ENCODE peak calls at places on chromosomes 1 and 21, in four cellular contexts. One of them, this sample, is unnamed.
A peak's percentile ranks its signal among the peaks of the same experiment; 100 is the strongest.

GRCh38 chr1:173414539-173414938 is 62.6 kb upstream of the PRDX6 start:
- DNase-seq in K562: no peak
- DNase-seq in HepG2: no peak
- DNase-seq in HCT116: no peak
- DNase-seq in this sample: no peak

GRCh38 chr1:207952617-207953542 is 42.0 kb upstream of the CD34 start:
- DNase-seq in HepG2: no peak
- DNase-seq in HCT116: no peak
- DNase-seq in K562: no peak
- DNase-seq in this sample: no peak

GRCh38 chr1:12617901-12618660 is at the start of gene DHRS3:
- DNase-seq in HCT116: peak; percentile 61
- DNase-seq in K562: peak; percentile 91
- DNase-seq in HepG2: peak; percentile 83
- DNase-seq in this sample: no peak

GRCh38 chr1:112501810-112502641 is 6.7 kb upstream of the WNT2B start:
- DNase-seq in HCT116: no peak
- DNase-seq in K562: peak; percentile 58
- DNase-seq in HepG2: peak; percentile 7
- DNase-seq in this sample: peak; percentile 24

GRCh38 chr1:44842763-44843655 is at the start of gene PTCH2:
- DNase-seq in HCT116: no peak
- DNase-seq in K562: peak; percentile 91
- DNase-seq in HepG2: peak; percentile 55
- DNase-seq in this sample: no peak

GRCh38 chr21:42179316-42179715 is 39.6 kb upstream of the ABCG1 start:
- DNase-seq in HepG2: no peak
- DNase-seq in K562: no peak
- DNase-seq in HCT116: no peak
- DNase-seq in this sample: no peak

GRCh38 chr1:201213106-201213770 is 22.6 kb downstream of the IGFN1 start:
- DNase-seq in HepG2: no peak
- DNase-seq in HCT116: no peak
- DNase-seq in K562: no peak
- DNase-seq in this sample: no peak

GRCh38 chr1:183306317-183307042 is 111.7 kb downstream of the NMNAT2 start:
- DNase-seq in HCT116: no peak
- DNase-seq in K562: peak; percentile 26
- DNase-seq in HepG2: peak; percentile 39
- DNase-seq in this sample: no peak

GRCh38 chr1:164703415-164703814 is 144.4 kb downstream of the PBX1 start:
- DNase-seq in K562: peak; percentile 35
- DNase-seq in HCT116: no peak
- DNase-seq in HepG2: no peak
- DNase-seq in this sample: no peak

GRCh38 chr1:215132156-215132555 is 49.6 kb downstream of the KCNK2 start:
- DNase-seq in HCT116: no peak
- DNase-seq in HepG2: no peak
- DNase-seq in K562: no peak
- DNase-seq in this sample: no peak

GRCh38 chr1:81226603-81226928 is 574.2 kb upstream of the ADGRL2 start:
- DNase-seq in K562: no peak
- DNase-seq in HepG2: no peak
- DNase-seq in HCT116: no peak
- DNase-seq in this sample: no peak

GRCh38 chr1:5901841-5902240 is 90.4 kb downstream of the NPHP4 start:
- DNase-seq in K562: no peak
- DNase-seq in HepG2: no peak
- DNase-seq in HCT116: no peak
- DNase-seq in this sample: no peak

GRCh38 chr1:153565529-153566374 is at the start of gene S100A2:
- DNase-seq in HepG2: peak; percentile 40
- DNase-seq in K562: no peak
- DNase-seq in HCT116: peak; percentile 92
- DNase-seq in this sample: peak; percentile 85

DNA sequence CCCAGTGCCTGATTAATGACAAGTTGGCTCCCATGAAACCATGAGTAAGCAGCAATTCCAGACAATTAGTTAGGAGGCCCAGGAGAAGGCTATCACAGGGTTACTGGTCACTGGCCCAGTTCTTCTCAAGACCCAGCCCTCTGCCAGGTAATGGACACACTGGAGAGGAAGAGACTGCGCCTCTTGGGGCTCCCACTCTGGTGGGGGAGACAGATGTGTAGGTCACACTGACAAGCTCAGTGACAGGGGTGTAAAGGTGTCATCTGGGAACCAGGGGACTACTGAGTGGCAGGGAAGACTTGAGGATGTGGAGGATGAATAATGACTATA is 4.9 kb downstream of the HPCA start:
- DNase-seq in HCT116: no peak
- DNase-seq in K562: no peak
- DNase-seq in HepG2: no peak
- DNase-seq in this sample: no peak
- TF ChIP-seq CTCF in HCT116: no peak
- TF ChIP-seq CTCF in K562: no peak
- TF ChIP-seq CTCF in HepG2: no peak
- TF ChIP-seq CTCF in this sample: no peak

DNA sequence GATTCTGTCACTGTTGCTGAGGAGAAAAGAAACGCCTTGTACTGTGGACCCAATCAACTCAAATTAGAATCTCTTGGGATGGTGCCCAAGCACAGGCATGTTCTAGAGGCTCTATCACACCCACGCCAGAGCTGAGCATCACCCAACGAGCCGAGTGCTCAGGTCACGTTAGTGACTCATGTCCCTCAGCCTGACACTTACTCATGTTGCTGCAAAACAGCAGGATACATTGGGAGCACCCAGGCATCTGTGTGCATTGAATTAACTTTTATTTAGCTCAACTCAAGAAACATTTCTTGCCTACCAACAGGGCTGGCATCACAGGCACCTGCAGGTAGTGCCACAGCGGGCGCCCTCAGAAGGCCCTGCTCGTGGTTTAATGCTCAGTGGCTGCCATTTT is 149.8 kb downstream of the ETS2 start:
- DNase-seq in HCT116: no peak
- DNase-seq in K562: no peak
- DNase-seq in HepG2: no peak
- DNase-seq in this sample: no peak
- TF ChIP-seq TCF7L2 in HCT116: no peak
- TF ChIP-seq TCF7L2 in K562: no peak
- TF ChIP-seq TCF7L2 in HepG2: no peak
- TF ChIP-seq TCF7L2 in this sample: no peak

GRCh38 chr1:174877208-174877673 is 122.5 kb upstream of the CACYBP start:
- DNase-seq in HepG2: no peak
- DNase-seq in HCT116: no peak
- DNase-seq in K562: peak; percentile 62
- DNase-seq in this sample: no peak

GRCh38 chr1:174871886-174872285 is 127.9 kb upstream of the CACYBP start:
- DNase-seq in HCT116: no peak
- DNase-seq in HepG2: no peak
- DNase-seq in K562: no peak
- DNase-seq in this sample: no peak

GRCh38 chr1:174872615-174873058 is 127.1 kb upstream of the CACYBP start:
- DNase-seq in HCT116: no peak
- DNase-seq in K562: peak; percentile 78
- DNase-seq in HepG2: no peak
- DNase-seq in this sample: no peak

GRCh38 chr1:174874337-174875053 is 125.3 kb upstream of the CACYBP start:
- DNase-seq in HepG2: no peak
- DNase-seq in K562: no peak
- DNase-seq in HCT116: no peak
- DNase-seq in this sample: no peak

GRCh38 chr1:174875306-174875705 is 124.4 kb upstream of the CACYBP start:
- DNase-seq in HCT116: no peak
- DNase-seq in K562: peak; percentile 28
- DNase-seq in HepG2: peak; percentile 49
- DNase-seq in this sample: no peak
- TF ChIP-seq POLR2AphosphoS5 in HCT116: no peak
- TF ChIP-seq POLR2AphosphoS5 in K562: no peak
- TF ChIP-seq POLR2AphosphoS5 in HepG2: no peak
- TF ChIP-seq POLR2AphosphoS5 in this sample: no peak

GRCh38 chr1:226657788-226658537 is 81.1 kb downstream of the ITPKB start:
- DNase-seq in HCT116: no peak
- DNase-seq in K562: no peak
- DNase-seq in HepG2: no peak
- DNase-seq in this sample: no peak
- TF ChIP-seq CTCF in HCT116: no peak
- TF ChIP-seq CTCF in K562: no peak
- TF ChIP-seq CTCF in HepG2: no peak
- TF ChIP-seq CTCF in this sample: no peak

GRCh38 chr1:206924549-206925115 is 2.9 kb upstream of the FCMR start:
- DNase-seq in HCT116: no peak
- DNase-seq in HepG2: no peak
- DNase-seq in K562: no peak
- DNase-seq in this sample: no peak

GRCh38 chr1:206923961-206924548 is 2.3 kb upstream of the FCMR start:
- DNase-seq in HepG2: no peak
- DNase-seq in HCT116: no peak
- DNase-seq in K562: no peak
- DNase-seq in this sample: no peak

GRCh38 chr1:206926286-206926685 is 4.5 kb upstream of the FCMR start:
- DNase-seq in K562: no peak
- DNase-seq in HCT116: no peak
- DNase-seq in HepG2: no peak
- DNase-seq in this sample: no peak

GRCh38 chr1:206923009-206923960 is 1.5 kb upstream of the FCMR start:
- DNase-seq in K562: no peak
- DNase-seq in HepG2: no peak
- DNase-seq in HCT116: no peak
- DNase-seq in this sample: no peak

DNA sequence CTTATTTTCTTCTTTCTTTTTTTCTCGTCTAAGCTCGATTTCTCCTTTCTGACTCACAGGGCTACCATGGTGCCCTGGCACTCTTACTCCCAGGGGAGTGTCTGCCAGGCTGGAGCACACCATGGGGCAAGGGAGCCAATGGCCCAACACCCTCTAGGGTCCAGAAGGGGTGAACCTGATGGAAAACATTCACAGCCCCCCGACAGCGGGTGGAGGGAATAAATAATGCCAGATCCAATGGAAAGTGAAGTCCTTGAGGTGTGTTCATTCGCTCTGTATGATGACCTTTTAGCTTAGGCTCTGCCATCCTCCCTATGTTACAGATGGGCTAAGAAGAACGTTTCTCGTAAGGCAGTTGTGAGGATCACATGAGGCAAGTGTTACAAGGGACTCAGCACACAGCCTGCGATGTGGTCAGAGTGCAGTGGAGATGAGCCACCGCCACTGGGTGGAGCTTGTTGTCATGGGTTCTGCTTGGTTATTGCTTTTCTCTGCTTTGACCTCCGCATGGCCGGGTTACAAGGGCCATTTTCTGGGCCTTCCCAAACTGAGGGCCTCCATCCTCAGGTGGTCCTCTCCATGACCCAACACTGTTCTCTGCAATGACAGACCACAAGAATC is 3.5 kb upstream of the FCMR start:
- DNase-seq in K562: peak; percentile 67
- DNase-seq in HCT116: no peak
- DNase-seq in HepG2: peak; percentile 38
- DNase-seq in this sample: no peak
- TF ChIP-seq TCF7L2 in K562: no peak
- TF ChIP-seq TCF7L2 in HCT116: no peak
- TF ChIP-seq TCF7L2 in HepG2: no peak
- TF ChIP-seq TCF7L2 in this sample: no peak

GRCh38 chr1:150151291-150152181 is 1.8 kb downstream of the PLEKHO1 start:
- DNase-seq in K562: peak; percentile 12
- DNase-seq in HepG2: no peak
- DNase-seq in HCT116: no peak
- DNase-seq in this sample: no peak

GRCh38 chr1:150148834-150149489 is 754 bp upstream of the PLEKHO1 start:
- DNase-seq in HepG2: no peak
- DNase-seq in HCT116: no peak
- DNase-seq in K562: peak; percentile 6
- DNase-seq in this sample: no peak

GRCh38 chr1:150152182-150152536 is 2.4 kb downstream of the PLEKHO1 start:
- DNase-seq in K562: no peak
- DNase-seq in HepG2: no peak
- DNase-seq in HCT116: no peak
- DNase-seq in this sample: no peak

GRCh38 chr1:150149490-150150453 is at the start of gene PLEKHO1:
- DNase-seq in HepG2: peak; percentile 27
- DNase-seq in K562: peak; percentile 80
- DNase-seq in HCT116: no peak
- DNase-seq in this sample: no peak

DNA sequence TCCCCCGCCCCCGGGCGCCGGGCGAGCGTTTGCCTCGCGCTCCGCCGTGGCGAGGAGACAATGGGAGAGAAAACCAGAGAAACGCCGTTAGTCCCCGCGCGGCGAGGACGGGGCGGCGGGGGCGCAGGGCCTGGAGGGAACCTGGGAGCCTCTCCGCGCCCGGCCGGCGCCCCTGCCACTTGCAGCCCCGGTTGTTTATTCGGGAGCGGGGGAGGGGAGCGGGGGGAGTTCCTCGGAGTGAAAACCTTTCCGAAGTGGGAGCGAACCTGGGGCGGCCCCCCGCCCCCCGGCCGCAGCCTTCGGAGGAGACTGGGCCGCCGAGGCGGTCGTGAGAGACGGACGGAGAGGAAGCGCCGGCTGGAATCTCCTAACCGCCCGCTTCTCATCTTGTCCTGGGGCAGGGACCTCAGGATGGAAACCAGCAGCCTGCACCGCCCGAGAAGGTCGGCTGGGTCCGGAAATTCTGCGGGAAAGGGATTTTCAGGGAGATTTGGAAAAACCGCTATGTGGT is 850 bp downstream of the PLEKHO1 start:
- DNase-seq in HepG2: no peak
- DNase-seq in HCT116: no peak
- DNase-seq in K562: peak; percentile 35
- DNase-seq in this sample: no peak
- TF ChIP-seq POLR2AphosphoS5 in HepG2: no peak
- TF ChIP-seq POLR2AphosphoS5 in HCT116: no peak
- TF ChIP-seq POLR2AphosphoS5 in K562: no peak
- TF ChIP-seq POLR2AphosphoS5 in this sample: no peak